ENCODE peak calls at places on chromosomes 2 and 18, in eight cellular contexts. One of them, this sample, is unnamed.

GRCh38 chr2:136238552-136239346 is 120.8 kb upstream of the CXCR4 start:
- DNase-seq in GF-D8: peak
- DNase-seq in NCI-H2081 treated with DMSO at 0.1 percent for 48 hours: no peak
- DNase-seq in activated naive CD4-positive, alpha-beta T cell treated with anti-CD3 and anti-CD28 coated beads, Interleukin-2, amount 10 ng/mL, durations not matched to agents 7 days and 5 days: peak
- DNase-seq in T-helper 1 cell: peak
- DNase-seq in NCI-H2171 treated with DMSO at 0.1 percent for 48 hours: no peak
- DNase-seq in NCI-H510A: no peak
- DNase-seq in activated CD4-positive, CD25-positive, alpha-beta regulatory T cell treated with anti-CD3 and anti-CD28 coated beads, Interleukin-2, amount 50 U/mL, for 16 hours: no peak
- DNase-seq in this sample: peak

GRCh38 chr2:218404351-218405145 is 4.9 kb downstream of the CTDSP1 start:
- DNase-seq in NCI-H2081 treated with DMSO at 0.1 percent for 48 hours: no peak
- DNase-seq in activated naive CD4-positive, alpha-beta T cell treated with anti-CD3 and anti-CD28 coated beads, Interleukin-2, amount 10 ng/mL, durations not matched to agents 7 days and 5 days: no peak
- DNase-seq in NCI-H510A: no peak
- DNase-seq in T-helper 1 cell: no peak
- DNase-seq in activated CD4-positive, CD25-positive, alpha-beta regulatory T cell treated with anti-CD3 and anti-CD28 coated beads, Interleukin-2, amount 50 U/mL, for 16 hours: no peak
- DNase-seq in GF-D8: no peak
- DNase-seq in NCI-H2171 treated with DMSO at 0.1 percent for 48 hours: no peak
- DNase-seq in this sample: no peak

GRCh38 chr2:167491788-167492187 is 603.5 kb downstream of the XIRP2 start:
- DNase-seq in GF-D8: no peak
- DNase-seq in NCI-H2081 treated with DMSO at 0.1 percent for 48 hours: no peak
- DNase-seq in NCI-H2171 treated with DMSO at 0.1 percent for 48 hours: no peak
- DNase-seq in NCI-H510A: no peak
- DNase-seq in T-helper 1 cell: no peak
- DNase-seq in activated naive CD4-positive, alpha-beta T cell treated with anti-CD3 and anti-CD28 coated beads, Interleukin-2, amount 10 ng/mL, durations not matched to agents 7 days and 5 days: no peak
- DNase-seq in activated CD4-positive, CD25-positive, alpha-beta regulatory T cell treated with anti-CD3 and anti-CD28 coated beads, Interleukin-2, amount 50 U/mL, for 16 hours: no peak
- DNase-seq in this sample: no peak

GRCh38 chr2:190663348-190663747 is 14.5 kb downstream of the NAB1 start:
- DNase-seq in NCI-H2081 treated with DMSO at 0.1 percent for 48 hours: no peak
- DNase-seq in activated naive CD4-positive, alpha-beta T cell treated with anti-CD3 and anti-CD28 coated beads, Interleukin-2, amount 10 ng/mL, durations not matched to agents 7 days and 5 days: no peak
- DNase-seq in NCI-H2171 treated with DMSO at 0.1 percent for 48 hours: no peak
- DNase-seq in GF-D8: no peak
- DNase-seq in T-helper 1 cell: no peak
- DNase-seq in NCI-H510A: no peak
- DNase-seq in activated CD4-positive, CD25-positive, alpha-beta regulatory T cell treated with anti-CD3 and anti-CD28 coated beads, Interleukin-2, amount 50 U/mL, for 16 hours: no peak
- DNase-seq in this sample: no peak

GRCh38 chr2:164967781-164968228 is 12.5 kb upstream of the SLC38A11 start:
- DNase-seq in T-helper 1 cell: no peak
- DNase-seq in activated naive CD4-positive, alpha-beta T cell treated with anti-CD3 and anti-CD28 coated beads, Interleukin-2, amount 10 ng/mL, durations not matched to agents 7 days and 5 days: no peak
- DNase-seq in GF-D8: no peak
- DNase-seq in NCI-H2171 treated with DMSO at 0.1 percent for 48 hours: no peak
- DNase-seq in NCI-H2081 treated with DMSO at 0.1 percent for 48 hours: no peak
- DNase-seq in activated CD4-positive, CD25-positive, alpha-beta regulatory T cell treated with anti-CD3 and anti-CD28 coated beads, Interleukin-2, amount 50 U/mL, for 16 hours: no peak
- DNase-seq in NCI-H510A: no peak
- DNase-seq in this sample: no peak

GRCh38 chr2:152387046-152387445 is 52.1 kb downstream of the FMNL2 start:
- DNase-seq in T-helper 1 cell: no peak
- DNase-seq in NCI-H2081 treated with DMSO at 0.1 percent for 48 hours: no peak
- DNase-seq in NCI-H510A: no peak
- DNase-seq in GF-D8: no peak
- DNase-seq in NCI-H2171 treated with DMSO at 0.1 percent for 48 hours: no peak
- DNase-seq in activated naive CD4-positive, alpha-beta T cell treated with anti-CD3 and anti-CD28 coated beads, Interleukin-2, amount 10 ng/mL, durations not matched to agents 7 days and 5 days: no peak
- DNase-seq in activated CD4-positive, CD25-positive, alpha-beta regulatory T cell treated with anti-CD3 and anti-CD28 coated beads, Interleukin-2, amount 50 U/mL, for 16 hours: no peak
- DNase-seq in this sample: no peak

GRCh38 chr2:209334188-209335017 is 89.4 kb upstream of the MAP2 start:
- DNase-seq in activated naive CD4-positive, alpha-beta T cell treated with anti-CD3 and anti-CD28 coated beads, Interleukin-2, amount 10 ng/mL, durations not matched to agents 7 days and 5 days: peak
- DNase-seq in NCI-H510A: peak
- DNase-seq in NCI-H2081 treated with DMSO at 0.1 percent for 48 hours: peak
- DNase-seq in T-helper 1 cell: no peak
- DNase-seq in GF-D8: no peak
- DNase-seq in activated CD4-positive, CD25-positive, alpha-beta regulatory T cell treated with anti-CD3 and anti-CD28 coated beads, Interleukin-2, amount 50 U/mL, for 16 hours: no peak
- DNase-seq in NCI-H2171 treated with DMSO at 0.1 percent for 48 hours: peak
- DNase-seq in this sample: peak

GRCh38 chr2:65434592-65435241 is 2.3 kb upstream of the SPRED2 start:
- DNase-seq in NCI-H2171 treated with DMSO at 0.1 percent for 48 hours: no peak
- DNase-seq in NCI-H2081 treated with DMSO at 0.1 percent for 48 hours: no peak
- DNase-seq in NCI-H510A: no peak
- DNase-seq in activated CD4-positive, CD25-positive, alpha-beta regulatory T cell treated with anti-CD3 and anti-CD28 coated beads, Interleukin-2, amount 50 U/mL, for 16 hours: no peak
- DNase-seq in activated naive CD4-positive, alpha-beta T cell treated with anti-CD3 and anti-CD28 coated beads, Interleukin-2, amount 10 ng/mL, durations not matched to agents 7 days and 5 days: no peak
- DNase-seq in T-helper 1 cell: no peak
- DNase-seq in GF-D8: no peak
- DNase-seq in this sample: no peak

GRCh38 chr2:705971-706511 is 28.8 kb upstream of the TMEM18 start:
- DNase-seq in NCI-H510A: no peak
- DNase-seq in NCI-H2171 treated with DMSO at 0.1 percent for 48 hours: no peak
- DNase-seq in NCI-H2081 treated with DMSO at 0.1 percent for 48 hours: no peak
- DNase-seq in T-helper 1 cell: no peak
- DNase-seq in activated naive CD4-positive, alpha-beta T cell treated with anti-CD3 and anti-CD28 coated beads, Interleukin-2, amount 10 ng/mL, durations not matched to agents 7 days and 5 days: no peak
- DNase-seq in GF-D8: no peak
- DNase-seq in activated CD4-positive, CD25-positive, alpha-beta regulatory T cell treated with anti-CD3 and anti-CD28 coated beads, Interleukin-2, amount 50 U/mL, for 16 hours: no peak
- DNase-seq in this sample: no peak

GRCh38 chr2:161059388-161059787 is 100.8 kb upstream of the TANK start:
- DNase-seq in activated naive CD4-positive, alpha-beta T cell treated with anti-CD3 and anti-CD28 coated beads, Interleukin-2, amount 10 ng/mL, durations not matched to agents 7 days and 5 days: no peak
- DNase-seq in GF-D8: no peak
- DNase-seq in NCI-H510A: no peak
- DNase-seq in NCI-H2081 treated with DMSO at 0.1 percent for 48 hours: no peak
- DNase-seq in activated CD4-positive, CD25-positive, alpha-beta regulatory T cell treated with anti-CD3 and anti-CD28 coated beads, Interleukin-2, amount 50 U/mL, for 16 hours: no peak
- DNase-seq in T-helper 1 cell: no peak
- DNase-seq in NCI-H2171 treated with DMSO at 0.1 percent for 48 hours: no peak
- DNase-seq in this sample: no peak

GRCh38 chr2:179995735-179996134 is 11.4 kb downstream of the CWC22 start:
- DNase-seq in NCI-H2081 treated with DMSO at 0.1 percent for 48 hours: no peak
- DNase-seq in T-helper 1 cell: no peak
- DNase-seq in NCI-H510A: no peak
- DNase-seq in activated naive CD4-positive, alpha-beta T cell treated with anti-CD3 and anti-CD28 coated beads, Interleukin-2, amount 10 ng/mL, durations not matched to agents 7 days and 5 days: no peak
- DNase-seq in GF-D8: no peak
- DNase-seq in NCI-H2171 treated with DMSO at 0.1 percent for 48 hours: no peak
- DNase-seq in activated CD4-positive, CD25-positive, alpha-beta regulatory T cell treated with anti-CD3 and anti-CD28 coated beads, Interleukin-2, amount 50 U/mL, for 16 hours: no peak
- DNase-seq in this sample: no peak

GRCh38 chr18:21763846-21764646 is 23.5 kb downstream of the MIB1 start:
- DNase-seq in NCI-H2171 treated with DMSO at 0.1 percent for 48 hours: no peak
- DNase-seq in activated naive CD4-positive, alpha-beta T cell treated with anti-CD3 and anti-CD28 coated beads, Interleukin-2, amount 10 ng/mL, durations not matched to agents 7 days and 5 days: no peak
- DNase-seq in NCI-H2081 treated with DMSO at 0.1 percent for 48 hours: no peak
- DNase-seq in NCI-H510A: no peak
- DNase-seq in T-helper 1 cell: no peak
- DNase-seq in activated CD4-positive, CD25-positive, alpha-beta regulatory T cell treated with anti-CD3 and anti-CD28 coated beads, Interleukin-2, amount 50 U/mL, for 16 hours: no peak
- DNase-seq in GF-D8: no peak
- DNase-seq in this sample: no peak

GRCh38 chr2:36615214-36615613 is 17.2 kb upstream of the FEZ2 start:
- DNase-seq in activated CD4-positive, CD25-positive, alpha-beta regulatory T cell treated with anti-CD3 and anti-CD28 coated beads, Interleukin-2, amount 50 U/mL, for 16 hours: no peak
- DNase-seq in GF-D8: no peak
- DNase-seq in NCI-H510A: no peak
- DNase-seq in activated naive CD4-positive, alpha-beta T cell treated with anti-CD3 and anti-CD28 coated beads, Interleukin-2, amount 10 ng/mL, durations not matched to agents 7 days and 5 days: no peak
- DNase-seq in NCI-H2171 treated with DMSO at 0.1 percent for 48 hours: no peak
- DNase-seq in NCI-H2081 treated with DMSO at 0.1 percent for 48 hours: no peak
- DNase-seq in T-helper 1 cell: no peak
- DNase-seq in this sample: no peak

GRCh38 chr2:39664898-39665591 is 672 bp upstream of the TMEM178A start:
- DNase-seq in activated CD4-positive, CD25-positive, alpha-beta regulatory T cell treated with anti-CD3 and anti-CD28 coated beads, Interleukin-2, amount 50 U/mL, for 16 hours: no peak
- DNase-seq in NCI-H510A: no peak
- DNase-seq in GF-D8: no peak
- DNase-seq in NCI-H2081 treated with DMSO at 0.1 percent for 48 hours: no peak
- DNase-seq in NCI-H2171 treated with DMSO at 0.1 percent for 48 hours: no peak
- DNase-seq in T-helper 1 cell: no peak
- DNase-seq in activated naive CD4-positive, alpha-beta T cell treated with anti-CD3 and anti-CD28 coated beads, Interleukin-2, amount 10 ng/mL, durations not matched to agents 7 days and 5 days: no peak
- DNase-seq in this sample: no peak

GRCh38 chr2:241344925-241345651 is 11.0 kb upstream of the FARP2 start:
- DNase-seq in NCI-H2171 treated with DMSO at 0.1 percent for 48 hours: no peak
- DNase-seq in NCI-H510A: no peak
- DNase-seq in NCI-H2081 treated with DMSO at 0.1 percent for 48 hours: no peak
- DNase-seq in T-helper 1 cell: no peak
- DNase-seq in activated CD4-positive, CD25-positive, alpha-beta regulatory T cell treated with anti-CD3 and anti-CD28 coated beads, Interleukin-2, amount 50 U/mL, for 16 hours: no peak
- DNase-seq in GF-D8: no peak
- DNase-seq in activated naive CD4-positive, alpha-beta T cell treated with anti-CD3 and anti-CD28 coated beads, Interleukin-2, amount 10 ng/mL, durations not matched to agents 7 days and 5 days: no peak
- DNase-seq in this sample: no peak